ENCODE peak calls at places on chromosomes 1 and 21, in six cellular contexts. E is psoas muscle; V is activated CD8-positive, alpha-beta memory T cell treated with anti-CD3 and anti-CD28 coated beads, Interleukin-2, amount 10 ng/mL, durations not matched to agents 7 days and 5 days; M is stimulated activated naive B cell treated with anti-CD40 and anti-IgM and Interleukin-4, amounts not matched to agents 10 μg/mL and 1 μg/mL and 100 μg/mL, for 72 hours; U is left lung; T is HepG2. W is an unnamed sample.

GRCh38 chr1:69573911-69574310 is 6.2 kb downstream of the LRRC7 start:
- ATAC-seq in E (no peak), V (no peak), M (no peak), U (no peak), T (no peak), W (no peak)

GRCh38 chr1:165899461-165899941 is 72.1 kb downstream of the UCK2 start:
- ATAC-seq in E (no peak), V (no peak), M (no peak), U (no peak), T (no peak), W (peak; percentile 10)

GRCh38 chr21:25809013-25809412 is 74.2 kb downstream of the GABPA start:
- ATAC-seq in E (no peak), V (no peak), M (no peak), U (no peak), T (no peak), W (peak; percentile 74)

GRCh38 chr1:63718464-63719075 is 55.2 kb upstream of the ROR1 start:
- ATAC-seq in E (no peak), V (no peak), M (no peak), U (no peak), T (peak; percentile 75), W (no peak)

GRCh38 chr1:18557621-18558465 is 72.8 kb upstream of the PAX7 start:
- ATAC-seq in E (no peak), V (no peak), M (peak; percentile 21), U (peak; percentile 85), T (peak; percentile 75), W (peak; percentile 51)

GRCh38 chr1:184056921-184057496 is 5.5 kb downstream of the TSEN15 start:
- ATAC-seq in E (peak; percentile 68), V (no peak), M (no peak), U (peak; percentile 84), T (no peak), W (no peak)

GRCh38 chr1:17618558-17619247 is 79.2 kb downstream of the ARHGEF10L start:
- ATAC-seq in E (peak; percentile 54), V (no peak), M (no peak), U (peak; percentile 16), T (no peak), W (no peak)

GRCh38 chr1:24779689-24780464 is 34.6 kb downstream of the CLIC4 start:
- ATAC-seq in E (no peak), V (no peak), M (no peak), U (peak; percentile 80), T (no peak), W (no peak)

GRCh38 chr1:113095790-113096455 is 22.9 kb downstream of the LRIG2 start:
- ATAC-seq in E (no peak), V (no peak), M (no peak), U (no peak), T (no peak), W (no peak)

GRCh38 chr21:33255404-33255803 is 10.8 kb upstream of the IL10RB start:
- ATAC-seq in E (no peak), V (no peak), M (peak; percentile 80), U (no peak), T (no peak), W (no peak)

GRCh38 chr21:25944672-25945213 is 210.0 kb downstream of the GABPA start:
- ATAC-seq in E (no peak), V (no peak), M (no peak), U (no peak), T (no peak), W (no peak)

GRCh38 chr1:162177126-162177525 is 107.6 kb downstream of the NOS1AP start:
- ATAC-seq in E (no peak), V (no peak), M (no peak), U (peak; percentile 25), T (no peak), W (peak; percentile 61)

GRCh38 chr21:44985441-44986401 is 45.9 kb downstream of the SLX9 start:
- ATAC-seq in E (no peak), V (no peak), M (no peak), U (no peak), T (peak; percentile 8), W (no peak)

GRCh38 chr1:183711691-183712401 is 58.7 kb upstream of the APOBEC4 start:
- ATAC-seq in E (no peak), V (no peak), M (no peak), U (no peak), T (no peak), W (no peak)

GRCh38 chr1:31670583-31670944 is 25.9 kb upstream of the PEF1 start:
- ATAC-seq in E (no peak), V (no peak), M (no peak), U (no peak), T (no peak), W (no peak)

GRCh38 chr21:45822429-45823099 is 159.0 kb upstream of the COL6A1 start:
- ATAC-seq in E (no peak), V (no peak), M (no peak), U (no peak), T (no peak), W (no peak)

GRCh38 chr1:64229307-64229706 is 25.9 kb downstream of the UBE2U start:
- ATAC-seq in E (no peak), V (no peak), M (no peak), U (no peak), T (no peak), W (no peak)

GRCh38 chr1:158005249-158005648 is 11.8 kb downstream of the KIRREL1 start:
- ATAC-seq in E (no peak), V (no peak), M (no peak), U (no peak), T (no peak), W (no peak)

GRCh38 chr1:22285545-22286396 is 142.9 kb upstream of the WNT4 start:
- ATAC-seq in E (no peak), V (no peak), M (no peak), U (peak; percentile 20), T (peak; percentile 77), W (no peak)

GRCh38 chr1:42417191-42417590 is 36.6 kb downstream of the RIMKLA start:
- ATAC-seq in E (no peak), V (no peak), M (no peak), U (no peak), T (no peak), W (no peak)

GRCh38 chr1:19003371-19004290 is 47.2 kb upstream of the IFFO2 start:
- ATAC-seq in E (no peak), V (no peak), M (no peak), U (no peak), T (no peak), W (peak; percentile 63)

GRCh38 chr21:37508341-37508740 is 141.8 kb downstream of the DYRK1A start:
- ATAC-seq in E (no peak), V (no peak), M (no peak), U (no peak), T (no peak), W (no peak)

GRCh38 chr1:219227731-219228419 is 54.2 kb downstream of the LYPLAL1 start:
- ATAC-seq in E (no peak), V (no peak), M (no peak), U (no peak), T (peak; percentile 50), W (no peak)

GRCh38 chr21:43748622-43749021 is 27.5 kb downstream of the CSTB start:
- ATAC-seq in E (no peak), V (no peak), M (no peak), U (no peak), T (no peak), W (no peak)

GRCh38 chr1:15276691-15277090 is 29.7 kb downstream of the FHAD1 start:
- ATAC-seq in E (no peak), V (no peak), M (no peak), U (no peak), T (no peak), W (no peak)

GRCh38 chr1:45275054-45275453 is 51.6 kb upstream of the HPDL start:
- ATAC-seq in E (no peak), V (no peak), M (no peak), U (no peak), T (peak; percentile 97), W (no peak)

GRCh38 chr1:167486090-167486824 is 32.1 kb downstream of the CD247 start:
- ATAC-seq in E (no peak), V (no peak), M (no peak), U (no peak), T (no peak), W (no peak)

GRCh38 chr1:34851431-34852105 is 8.0 kb downstream of the SMIM12 start:
- ATAC-seq in E (no peak), V (no peak), M (no peak), U (no peak), T (no peak), W (peak; percentile 49)

GRCh38 chr1:117346206-117346928 is 20.9 kb upstream of the MAN1A2 start:
- ATAC-seq in E (no peak), V (no peak), M (no peak), U (no peak), T (no peak), W (no peak)

GRCh38 chr1:76867342-76868130 is at the start of gene ST6GALNAC5:
- ATAC-seq in E (no peak), V (no peak), M (no peak), U (peak; percentile 62), T (peak; percentile 36), W (no peak)

GRCh38 chr1:40593449-40594186 is 62.2 kb downstream of the ZNF684 start:
- ATAC-seq in E (no peak), V (no peak), M (no peak), U (no peak), T (no peak), W (no peak)